ENCODE peak calls at places on chromosome 11, in five cellular contexts. D, I, A, Q and J are unnamed samples.

GRCh38 chr11:44568358-44568705 is 2.9 kb downstream of the CD82 start:
- DNase-seq in D (no peak), I (no peak), A (no peak), Q (no peak), J (no peak)

GRCh38 chr11:75510011-75510595 is 15.6 kb downstream of the GDPD5 start:
- DNase-seq in D (no peak), I (no peak), A (no peak), Q (no peak), J (no peak)

GRCh38 chr11:63553759-63554158 is 9.4 kb downstream of the PLAAT2 start:
- DNase-seq in D (peak; percentile 53), I (no peak), A (no peak), Q (no peak), J (no peak)

GRCh38 chr11:82734120-82734479 is 436 bp upstream of the FAM181B start:
- DNase-seq in D (no peak), I (no peak), A (no peak), Q (no peak), J (no peak)

GRCh38 chr11:104352036-104352435 is 188.1 kb upstream of the PDGFD start:
- DNase-seq in D (no peak), I (no peak), A (no peak), Q (no peak), J (no peak)

GRCh38 chr11:57269580-57270021 is 32.6 kb upstream of the APLNR start:
- DNase-seq in D (no peak), I (no peak), A (no peak), Q (peak; percentile 31), J (no peak)

GRCh38 chr11:47269829-47270305 is at the start of gene MADD:
- DNase-seq in D (peak; percentile 84), I (peak; percentile 94), A (peak; percentile 89), Q (peak; percentile 75), J (peak; percentile 84)

GRCh38 chr11:133911169-133911568 is 45.6 kb downstream of the IGSF9B start:
- DNase-seq in D (no peak), I (no peak), A (no peak), Q (no peak), J (no peak)

GRCh38 chr11:42161886-42162285 is 702.4 kb upstream of the LRRC4C start:
- DNase-seq in D (no peak), I (no peak), A (no peak), Q (no peak), J (no peak)

GRCh38 chr11:12508151-12508740 is 130.9 kb downstream of the PARVA start:
- DNase-seq in D (no peak), I (no peak), A (no peak), Q (no peak), J (no peak)

GRCh38 chr11:112885744-112886706 is 75.2 kb upstream of the NCAM1 start:
- DNase-seq in D (no peak), I (no peak), A (no peak), Q (peak; percentile 50), J (no peak)

GRCh38 chr11:579830-580601 is 3.7 kb downstream of the PHRF1 start:
- DNase-seq in D (no peak), I (no peak), A (no peak), Q (no peak), J (no peak)

GRCh38 chr11:49208006-49208721 is at the start of gene FOLH1:
- DNase-seq in D (no peak), I (peak; percentile 29), A (peak; percentile 48), Q (peak; percentile 2), J (peak; percentile 64)

GRCh38 chr11:114285599-114285998 is 10.6 kb upstream of the NNMT start:
- DNase-seq in D (no peak), I (no peak), A (no peak), Q (no peak), J (no peak)

GRCh38 chr11:12701815-12702214 is 27.6 kb downstream of the TEAD1 start:
- DNase-seq in D (no peak), I (no peak), A (no peak), Q (no peak), J (no peak)

GRCh38 chr11:100925935-100926334 is 203.7 kb downstream of the PGR start:
- DNase-seq in D (no peak), I (no peak), A (no peak), Q (no peak), J (no peak)

GRCh38 chr11:13184295-13184794 is 93.2 kb upstream of the BMAL1 start:
- DNase-seq in D (no peak), I (no peak), A (no peak), Q (no peak), J (no peak)

GRCh38 chr11:46381046-46381835 is at the start of gene MDK:
- DNase-seq in D (no peak), I (no peak), A (no peak), Q (no peak), J (no peak)

GRCh38 chr11:69312418-69313399 is 18.8 kb downstream of the MYEOV start:
- DNase-seq in D (no peak), I (peak; percentile 6), A (no peak), Q (no peak), J (peak; percentile 42)

GRCh38 chr11:18013790-18014507 is 1.1 kb upstream of the SERGEF start:
- DNase-seq in D (no peak), I (no peak), A (peak; percentile 4), Q (no peak), J (no peak)